ENCODE peak calls at places on chromosomes 7 and 10, in five cellular contexts. One of them, this sample, is unnamed.

GRCh38 chr7:138549082-138549481 is 89.0 kb downstream of the TRIM24 start:
- DNase-seq in B cell: no peak
- DNase-seq in endodermal cell: no peak
- DNase-seq in fibroblast of pulmonary artery: peak
- DNase-seq in CD8-positive, alpha-beta T cell: no peak
- DNase-seq in this sample: no peak

GRCh38 chr10:128543186-128543585 is 417.0 kb upstream of the MKI67 start:
- DNase-seq in B cell: no peak
- DNase-seq in fibroblast of pulmonary artery: no peak
- DNase-seq in CD8-positive, alpha-beta T cell: no peak
- DNase-seq in endodermal cell: no peak
- DNase-seq in this sample: no peak

GRCh38 chr7:33129806-33130153 is 416 bp downstream of the BBS9 start:
- DNase-seq in fibroblast of pulmonary artery: no peak
- DNase-seq in B cell: no peak
- DNase-seq in CD8-positive, alpha-beta T cell: no peak
- DNase-seq in endodermal cell: no peak
- DNase-seq in this sample: no peak

GRCh38 chr7:38316733-38317360 is 43.4 kb upstream of the TARP start:
- DNase-seq in endodermal cell: no peak
- DNase-seq in B cell: no peak
- DNase-seq in CD8-positive, alpha-beta T cell: no peak
- DNase-seq in fibroblast of pulmonary artery: no peak
- DNase-seq in this sample: no peak

GRCh38 chr7:103628742-103629141 is 182.7 kb upstream of the SLC26A5 start:
- DNase-seq in B cell: no peak
- DNase-seq in fibroblast of pulmonary artery: no peak
- DNase-seq in endodermal cell: no peak
- DNase-seq in CD8-positive, alpha-beta T cell: no peak
- DNase-seq in this sample: no peak

GRCh38 chr7:27921081-27921836 is 181.3 kb downstream of the TAX1BP1 start:
- DNase-seq in endodermal cell: peak
- DNase-seq in B cell: no peak
- DNase-seq in CD8-positive, alpha-beta T cell: no peak
- DNase-seq in fibroblast of pulmonary artery: peak
- DNase-seq in this sample: peak

GRCh38 chr10:34696423-34696822 is 118.7 kb downstream of the PARD3 start:
- DNase-seq in CD8-positive, alpha-beta T cell: no peak
- DNase-seq in endodermal cell: no peak
- DNase-seq in B cell: no peak
- DNase-seq in fibroblast of pulmonary artery: peak
- DNase-seq in this sample: no peak

GRCh38 chr7:120070201-120070600 is 202.8 kb upstream of the KCND2 start:
- DNase-seq in endodermal cell: no peak
- DNase-seq in fibroblast of pulmonary artery: no peak
- DNase-seq in CD8-positive, alpha-beta T cell: no peak
- DNase-seq in B cell: no peak
- DNase-seq in this sample: no peak

GRCh38 chr7:142855756-142856564 is 1.1 kb downstream of the EPHB6 start:
- DNase-seq in B cell: no peak
- DNase-seq in CD8-positive, alpha-beta T cell: no peak
- DNase-seq in endodermal cell: peak
- DNase-seq in fibroblast of pulmonary artery: peak
- DNase-seq in this sample: no peak

GRCh38 chr10:44411251-44411650 is 26.4 kb upstream of the CXCL12 start:
- DNase-seq in B cell: no peak
- DNase-seq in fibroblast of pulmonary artery: no peak
- DNase-seq in CD8-positive, alpha-beta T cell: no peak
- DNase-seq in endodermal cell: peak
- DNase-seq in this sample: no peak

GRCh38 chr10:62306663-62307062 is 38.0 kb upstream of the RTKN2 start:
- DNase-seq in fibroblast of pulmonary artery: no peak
- DNase-seq in B cell: no peak
- DNase-seq in endodermal cell: no peak
- DNase-seq in CD8-positive, alpha-beta T cell: peak
- DNase-seq in this sample: no peak

GRCh38 chr7:96497567-96497966 is 175.7 kb upstream of the SLC25A13 start:
- DNase-seq in CD8-positive, alpha-beta T cell: no peak
- DNase-seq in fibroblast of pulmonary artery: no peak
- DNase-seq in endodermal cell: no peak
- DNase-seq in B cell: no peak
- DNase-seq in this sample: no peak

GRCh38 chr7:27999829-28000228 is 180.8 kb downstream of the JAZF1 start:
- DNase-seq in fibroblast of pulmonary artery: no peak
- DNase-seq in CD8-positive, alpha-beta T cell: no peak
- DNase-seq in B cell: no peak
- DNase-seq in endodermal cell: no peak
- DNase-seq in this sample: no peak

GRCh38 chr10:6177880-6178281 is 24.9 kb upstream of the PFKFB3 start:
- DNase-seq in endodermal cell: no peak
- DNase-seq in CD8-positive, alpha-beta T cell: no peak
- DNase-seq in fibroblast of pulmonary artery: no peak
- DNase-seq in B cell: no peak
- DNase-seq in this sample: no peak

GRCh38 chr7:155373359-155374273 is 75.9 kb downstream of the INSIG1 start:
- DNase-seq in endodermal cell: peak
- DNase-seq in CD8-positive, alpha-beta T cell: no peak
- DNase-seq in B cell: peak
- DNase-seq in fibroblast of pulmonary artery: peak
- DNase-seq in this sample: no peak

GRCh38 chr7:51619880-51620279 is 303.3 kb upstream of the COBL start:
- DNase-seq in B cell: no peak
- DNase-seq in endodermal cell: no peak
- DNase-seq in CD8-positive, alpha-beta T cell: no peak
- DNase-seq in fibroblast of pulmonary artery: no peak
- DNase-seq in this sample: no peak

GRCh38 chr7:140287988-140288387 is 110.3 kb downstream of the SLC37A3 start:
- DNase-seq in fibroblast of pulmonary artery: no peak
- DNase-seq in endodermal cell: no peak
- DNase-seq in B cell: no peak
- DNase-seq in CD8-positive, alpha-beta T cell: no peak
- DNase-seq in this sample: no peak

GRCh38 chr7:16298221-16298620 is 123.1 kb downstream of the CRPPA start:
- DNase-seq in fibroblast of pulmonary artery: no peak
- DNase-seq in endodermal cell: no peak
- DNase-seq in B cell: no peak
- DNase-seq in CD8-positive, alpha-beta T cell: no peak
- DNase-seq in this sample: no peak

GRCh38 chr10:7275761-7276440 is 134.9 kb downstream of the SFMBT2 start:
- DNase-seq in CD8-positive, alpha-beta T cell: no peak
- DNase-seq in endodermal cell: no peak
- DNase-seq in fibroblast of pulmonary artery: no peak
- DNase-seq in B cell: no peak
- DNase-seq in this sample: no peak

GRCh38 chr7:47816647-47817046 is 131.6 kb downstream of the PKD1L1 start:
- DNase-seq in fibroblast of pulmonary artery: peak
- DNase-seq in B cell: no peak
- DNase-seq in endodermal cell: no peak
- DNase-seq in CD8-positive, alpha-beta T cell: no peak
- DNase-seq in this sample: no peak

GRCh38 chr7:41097501-41097900 is 605.4 kb downstream of the INHBA start:
- DNase-seq in endodermal cell: no peak
- DNase-seq in fibroblast of pulmonary artery: no peak
- DNase-seq in B cell: no peak
- DNase-seq in CD8-positive, alpha-beta T cell: no peak
- DNase-seq in this sample: no peak

GRCh38 chr10:72097448-72098300 is 9.3 kb upstream of the SPOCK2 start:
- DNase-seq in B cell: no peak
- DNase-seq in fibroblast of pulmonary artery: peak
- DNase-seq in endodermal cell: no peak
- DNase-seq in CD8-positive, alpha-beta T cell: no peak
- DNase-seq in this sample: no peak

GRCh38 chr7:121499526-121500123 is 103.5 kb upstream of the FAM3C start:
- DNase-seq in CD8-positive, alpha-beta T cell: no peak
- DNase-seq in fibroblast of pulmonary artery: no peak
- DNase-seq in B cell: no peak
- DNase-seq in endodermal cell: no peak
- DNase-seq in this sample: no peak

GRCh38 chr7:106552645-106553445 is 108.1 kb downstream of the CCDC71L start:
- DNase-seq in endodermal cell: no peak
- DNase-seq in B cell: peak
- DNase-seq in CD8-positive, alpha-beta T cell: no peak
- DNase-seq in fibroblast of pulmonary artery: no peak
- DNase-seq in this sample: no peak

GRCh38 chr7:87316846-87317545 is 28.5 kb upstream of the CROT start:
- DNase-seq in endodermal cell: no peak
- DNase-seq in fibroblast of pulmonary artery: peak
- DNase-seq in CD8-positive, alpha-beta T cell: no peak
- DNase-seq in B cell: no peak
- DNase-seq in this sample: no peak

GRCh38 chr10:86592413-86592812 is 61.9 kb upstream of the OPN4 start:
- DNase-seq in endodermal cell: peak
- DNase-seq in CD8-positive, alpha-beta T cell: peak
- DNase-seq in fibroblast of pulmonary artery: no peak
- DNase-seq in B cell: no peak
- DNase-seq in this sample: no peak

GRCh38 chr7:98242934-98243333 is 9.1 kb downstream of the TECPR1 start:
- DNase-seq in fibroblast of pulmonary artery: no peak
- DNase-seq in endodermal cell: no peak
- DNase-seq in B cell: no peak
- DNase-seq in CD8-positive, alpha-beta T cell: no peak
- DNase-seq in this sample: no peak

GRCh38 chr10:62911210-62911963 is 95.2 kb upstream of the EGR2 start:
- DNase-seq in fibroblast of pulmonary artery: peak
- DNase-seq in endodermal cell: peak
- DNase-seq in B cell: no peak
- DNase-seq in CD8-positive, alpha-beta T cell: no peak
- DNase-seq in this sample: peak

GRCh38 chr10:52769966-52770365 is 2.6 kb downstream of the MBL2 start:
- DNase-seq in CD8-positive, alpha-beta T cell: no peak
- DNase-seq in B cell: no peak
- DNase-seq in fibroblast of pulmonary artery: no peak
- DNase-seq in endodermal cell: no peak
- DNase-seq in this sample: no peak
- TF ChIP-seq CTCF in CD8-positive, alpha-beta T cell: no peak
- TF ChIP-seq CTCF in B cell: no peak
- TF ChIP-seq CTCF in fibroblast of pulmonary artery: no peak
- TF ChIP-seq CTCF in endodermal cell: no peak
- TF ChIP-seq CTCF in this sample: no peak

DNA sequence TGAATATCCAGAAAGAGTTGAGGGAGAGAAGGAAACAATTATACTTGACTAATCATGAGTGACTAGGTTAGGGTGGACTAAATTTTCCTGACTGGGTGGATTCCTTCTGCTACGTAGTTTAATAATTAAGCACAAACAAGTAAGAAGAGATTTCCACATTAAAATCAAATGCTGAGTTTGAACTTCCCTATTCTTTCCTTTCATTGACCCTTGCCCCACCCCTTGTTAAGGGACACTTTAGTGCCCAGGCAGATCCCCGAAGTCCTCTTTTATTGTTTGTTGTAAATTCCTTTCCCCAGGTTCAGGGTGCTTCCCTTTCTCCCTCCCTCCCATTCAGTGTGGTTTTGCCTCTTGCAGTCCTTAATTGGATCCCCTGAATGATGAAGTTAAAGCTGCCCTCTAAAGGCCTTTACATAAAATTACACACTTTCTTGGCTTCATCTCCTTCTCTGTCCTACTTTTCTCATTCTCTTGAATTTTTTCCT is 8.8 kb upstream of the SPAM1 start:
- DNase-seq in CD8-positive, alpha-beta T cell: no peak
- DNase-seq in fibroblast of pulmonary artery: peak
- DNase-seq in endodermal cell: peak
- DNase-seq in B cell: no peak
- DNase-seq in this sample: no peak
- TF ChIP-seq CTCF in CD8-positive, alpha-beta T cell: no peak
- TF ChIP-seq CTCF in fibroblast of pulmonary artery: peak
- TF ChIP-seq CTCF in endodermal cell: peak
- TF ChIP-seq CTCF in B cell: no peak
- TF ChIP-seq CTCF in this sample: peak

GRCh38 chr10:36349445-36350063 is 707.5 kb upstream of the FZD8 start:
- DNase-seq in CD8-positive, alpha-beta T cell: no peak
- DNase-seq in B cell: no peak
- DNase-seq in fibroblast of pulmonary artery: peak
- DNase-seq in endodermal cell: peak
- DNase-seq in this sample: no peak
- TF ChIP-seq CTCF in CD8-positive, alpha-beta T cell: no peak
- TF ChIP-seq CTCF in B cell: no peak
- TF ChIP-seq CTCF in fibroblast of pulmonary artery: no peak
- TF ChIP-seq CTCF in endodermal cell: no peak
- TF ChIP-seq CTCF in this sample: no peak

GRCh38 chr10:23035569-23035968 is 59.8 kb upstream of the MSRB2 start:
- DNase-seq in CD8-positive, alpha-beta T cell: no peak
- DNase-seq in endodermal cell: peak
- DNase-seq in B cell: no peak
- DNase-seq in fibroblast of pulmonary artery: no peak
- DNase-seq in this sample: no peak
- TF ChIP-seq CTCF in CD8-positive, alpha-beta T cell: no peak
- TF ChIP-seq CTCF in endodermal cell: peak
- TF ChIP-seq CTCF in B cell: no peak
- TF ChIP-seq CTCF in fibroblast of pulmonary artery: peak
- TF ChIP-seq CTCF in this sample: peak

This sample was measured in neural crest cell.